ENCODE peak calls at places on chromosomes 12 and 14, in four cellular contexts. One of them, this sample, is unnamed.

GRCh38 chr12:632102-632696 is 31.0 kb downstream of the NINJ2 start:
- DNase-seq in dorsolateral prefrontal cortex: no peak
- DNase-seq in cardiac fibroblast: peak
- DNase-seq in lower leg skin: no peak
- DNase-seq in this sample: no peak

GRCh38 chr12:96879301-96879700 is 27.8 kb upstream of the NEDD1 start:
- DNase-seq in dorsolateral prefrontal cortex: no peak
- DNase-seq in cardiac fibroblast: no peak
- DNase-seq in lower leg skin: no peak
- DNase-seq in this sample: no peak

GRCh38 chr12:45050751-45051489 is at the start of gene DBX2:
- DNase-seq in dorsolateral prefrontal cortex: no peak
- DNase-seq in cardiac fibroblast: peak
- DNase-seq in lower leg skin: no peak
- DNase-seq in this sample: peak

GRCh38 chr12:102880783-102881182 is 36.3 kb downstream of the PAH start:
- DNase-seq in dorsolateral prefrontal cortex: no peak
- DNase-seq in cardiac fibroblast: no peak
- DNase-seq in lower leg skin: no peak
- DNase-seq in this sample: no peak

GRCh38 chr12:15584366-15585041 is 204.7 kb downstream of the EPS8 start:
- DNase-seq in dorsolateral prefrontal cortex: no peak
- DNase-seq in cardiac fibroblast: peak
- DNase-seq in lower leg skin: no peak
- DNase-seq in this sample: no peak

GRCh38 chr14:90455100-90455571 is 58.3 kb downstream of the CALM1 start:
- DNase-seq in dorsolateral prefrontal cortex: no peak
- DNase-seq in cardiac fibroblast: no peak
- DNase-seq in lower leg skin: peak
- DNase-seq in this sample: no peak

GRCh38 chr12:53049582-53050318 is at the start of gene TNS2:
- DNase-seq in dorsolateral prefrontal cortex: no peak
- DNase-seq in cardiac fibroblast: peak
- DNase-seq in lower leg skin: peak
- DNase-seq in this sample: no peak

GRCh38 chr12:47818701-47819543 is 781 bp downstream of the HDAC7 start:
- DNase-seq in dorsolateral prefrontal cortex: peak
- DNase-seq in cardiac fibroblast: peak
- DNase-seq in lower leg skin: peak
- DNase-seq in this sample: peak

GRCh38 chr14:63654346-63654745 is 12.7 kb upstream of the WDR89 start:
- DNase-seq in dorsolateral prefrontal cortex: no peak
- DNase-seq in cardiac fibroblast: no peak
- DNase-seq in lower leg skin: no peak
- DNase-seq in this sample: no peak

GRCh38 chr14:78153069-78153351 is 17.2 kb upstream of the NRXN3 start:
- DNase-seq in dorsolateral prefrontal cortex: no peak
- DNase-seq in cardiac fibroblast: peak
- DNase-seq in lower leg skin: no peak
- DNase-seq in this sample: no peak

GRCh38 chr12:84502180-84502857 is 410.3 kb downstream of the SLC6A15 start:
- DNase-seq in dorsolateral prefrontal cortex: no peak
- DNase-seq in cardiac fibroblast: no peak
- DNase-seq in lower leg skin: no peak
- DNase-seq in this sample: no peak

GRCh38 chr12:53219116-53219955 is 12.3 kb upstream of the ITGB7 start:
- DNase-seq in dorsolateral prefrontal cortex: no peak
- DNase-seq in cardiac fibroblast: peak
- DNase-seq in lower leg skin: no peak
- DNase-seq in this sample: no peak

GRCh38 chr12:20822415-20822814 is 11.9 kb downstream of the SLCO1B3 start:
- DNase-seq in dorsolateral prefrontal cortex: no peak
- DNase-seq in cardiac fibroblast: no peak
- DNase-seq in lower leg skin: no peak
- DNase-seq in this sample: no peak

GRCh38 chr12:2052861-2053674 is at the start of gene CACNA1C:
- DNase-seq in dorsolateral prefrontal cortex: peak
- DNase-seq in cardiac fibroblast: peak
- DNase-seq in lower leg skin: peak
- DNase-seq in this sample: peak

GRCh38 chr12:51484119-51484518 is 59.5 kb downstream of the SLC4A8 start:
- DNase-seq in dorsolateral prefrontal cortex: no peak
- DNase-seq in cardiac fibroblast: no peak
- DNase-seq in lower leg skin: no peak
- DNase-seq in this sample: no peak

GRCh38 chr12:45732936-45733335 is 3.4 kb downstream of the ARID2 start:
- DNase-seq in dorsolateral prefrontal cortex: no peak
- DNase-seq in cardiac fibroblast: peak
- DNase-seq in lower leg skin: no peak
- DNase-seq in this sample: no peak

GRCh38 chr12:115467531-115467930 is 783.6 kb upstream of the TBX3 start:
- DNase-seq in dorsolateral prefrontal cortex: no peak
- DNase-seq in cardiac fibroblast: no peak
- DNase-seq in lower leg skin: no peak
- DNase-seq in this sample: no peak

GRCh38 chr12:115470977-115471376 is 787.0 kb upstream of the TBX3 start:
- DNase-seq in dorsolateral prefrontal cortex: no peak
- DNase-seq in cardiac fibroblast: no peak
- DNase-seq in lower leg skin: no peak
- DNase-seq in this sample: no peak

GRCh38 chr12:115466076-115466475 is 782.1 kb upstream of the TBX3 start:
- DNase-seq in dorsolateral prefrontal cortex: no peak
- DNase-seq in cardiac fibroblast: no peak
- DNase-seq in lower leg skin: no peak
- DNase-seq in this sample: no peak

GRCh38 chr12:115470526-115470925 is 786.6 kb upstream of the TBX3 start:
- DNase-seq in dorsolateral prefrontal cortex: no peak
- DNase-seq in cardiac fibroblast: no peak
- DNase-seq in lower leg skin: no peak
- DNase-seq in this sample: no peak

GRCh38 chr12:115468087-115468510 is 784.1 kb upstream of the TBX3 start:
- DNase-seq in dorsolateral prefrontal cortex: no peak
- DNase-seq in cardiac fibroblast: peak
- DNase-seq in lower leg skin: no peak
- DNase-seq in this sample: no peak
- TF ChIP-seq CTCF in dorsolateral prefrontal cortex: no peak
- TF ChIP-seq CTCF in cardiac fibroblast: peak
- TF ChIP-seq CTCF in lower leg skin: no peak
- TF ChIP-seq CTCF in this sample: peak

DNA sequence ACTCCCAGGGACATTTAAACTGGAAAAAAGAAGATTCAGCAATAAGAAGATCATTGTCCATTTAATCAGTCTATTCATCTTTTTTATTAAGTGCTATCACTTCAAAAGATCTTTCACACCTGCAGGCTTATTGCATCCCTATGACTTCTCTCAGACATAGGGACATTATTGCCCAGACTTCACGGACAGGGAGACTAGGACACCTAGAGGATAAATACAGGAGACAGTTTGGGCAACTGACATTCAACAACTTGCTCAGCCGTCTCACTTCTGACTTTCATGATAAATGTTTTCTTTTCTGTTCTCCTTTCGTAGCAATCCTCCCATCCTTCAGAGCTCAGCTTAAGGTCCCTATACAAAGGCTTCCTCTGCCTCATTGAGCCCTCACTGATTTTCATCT is 84.3 kb downstream of the TMEM30B start:
- DNase-seq in dorsolateral prefrontal cortex: no peak
- DNase-seq in cardiac fibroblast: peak
- DNase-seq in lower leg skin: no peak
- DNase-seq in this sample: no peak
- TF ChIP-seq CTCF in dorsolateral prefrontal cortex: no peak
- TF ChIP-seq CTCF in cardiac fibroblast: no peak
- TF ChIP-seq CTCF in lower leg skin: no peak
- TF ChIP-seq CTCF in this sample: no peak

GRCh38 chr14:75301666-75302325 is 23.2 kb downstream of the FOS start:
- DNase-seq in dorsolateral prefrontal cortex: no peak
- DNase-seq in cardiac fibroblast: peak
- DNase-seq in lower leg skin: peak
- DNase-seq in this sample: no peak

GRCh38 chr14:75310295-75311059 is 31.8 kb downstream of the FOS start:
- DNase-seq in dorsolateral prefrontal cortex: peak
- DNase-seq in cardiac fibroblast: peak
- DNase-seq in lower leg skin: peak
- DNase-seq in this sample: peak

GRCh38 chr14:75307700-75308379 is 29.2 kb downstream of the FOS start:
- DNase-seq in dorsolateral prefrontal cortex: peak
- DNase-seq in cardiac fibroblast: peak
- DNase-seq in lower leg skin: peak
- DNase-seq in this sample: peak

GRCh38 chr14:75303415-75303814 is 24.8 kb downstream of the FOS start:
- DNase-seq in dorsolateral prefrontal cortex: peak
- DNase-seq in cardiac fibroblast: peak
- DNase-seq in lower leg skin: peak
- DNase-seq in this sample: peak

GRCh38 chr14:75306917-75307699 is 28.5 kb downstream of the FOS start:
- DNase-seq in dorsolateral prefrontal cortex: no peak
- DNase-seq in cardiac fibroblast: peak
- DNase-seq in lower leg skin: no peak
- DNase-seq in this sample: no peak
- TF ChIP-seq CTCF in dorsolateral prefrontal cortex: peak
- TF ChIP-seq CTCF in cardiac fibroblast: peak
- TF ChIP-seq CTCF in lower leg skin: no peak
- TF ChIP-seq CTCF in this sample: peak

GRCh38 chr12:39365364-39366001 is 77.4 kb downstream of the KIF21A start:
- DNase-seq in dorsolateral prefrontal cortex: no peak
- DNase-seq in cardiac fibroblast: peak
- DNase-seq in lower leg skin: no peak
- DNase-seq in this sample: no peak
- TF ChIP-seq CTCF in dorsolateral prefrontal cortex: peak
- TF ChIP-seq CTCF in cardiac fibroblast: no peak
- TF ChIP-seq CTCF in lower leg skin: no peak
- TF ChIP-seq CTCF in this sample: peak

DNA sequence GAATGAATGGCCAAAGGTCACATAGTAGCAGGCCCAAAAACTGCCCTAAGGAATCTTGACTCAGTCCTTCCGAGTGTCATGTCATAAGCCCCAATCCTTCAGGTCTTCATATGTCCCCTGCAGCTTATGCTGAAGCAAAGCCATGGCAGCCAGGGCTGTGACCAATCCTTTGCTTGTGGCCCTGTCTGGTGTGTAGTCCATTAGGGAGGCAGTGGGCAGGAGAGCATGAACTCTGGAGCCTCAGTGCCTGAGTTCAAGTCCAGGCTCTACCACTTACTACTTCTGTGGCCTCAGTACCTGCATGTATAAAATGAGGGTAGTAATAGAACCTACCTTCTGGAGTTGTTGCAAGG is 20.3 kb downstream of the PLEKHG3 start:
- DNase-seq in dorsolateral prefrontal cortex: no peak
- DNase-seq in cardiac fibroblast: no peak
- DNase-seq in lower leg skin: peak
- DNase-seq in this sample: no peak
- TF ChIP-seq CTCF in dorsolateral prefrontal cortex: no peak
- TF ChIP-seq CTCF in cardiac fibroblast: no peak
- TF ChIP-seq CTCF in lower leg skin: no peak
- TF ChIP-seq CTCF in this sample: no peak

DNA sequence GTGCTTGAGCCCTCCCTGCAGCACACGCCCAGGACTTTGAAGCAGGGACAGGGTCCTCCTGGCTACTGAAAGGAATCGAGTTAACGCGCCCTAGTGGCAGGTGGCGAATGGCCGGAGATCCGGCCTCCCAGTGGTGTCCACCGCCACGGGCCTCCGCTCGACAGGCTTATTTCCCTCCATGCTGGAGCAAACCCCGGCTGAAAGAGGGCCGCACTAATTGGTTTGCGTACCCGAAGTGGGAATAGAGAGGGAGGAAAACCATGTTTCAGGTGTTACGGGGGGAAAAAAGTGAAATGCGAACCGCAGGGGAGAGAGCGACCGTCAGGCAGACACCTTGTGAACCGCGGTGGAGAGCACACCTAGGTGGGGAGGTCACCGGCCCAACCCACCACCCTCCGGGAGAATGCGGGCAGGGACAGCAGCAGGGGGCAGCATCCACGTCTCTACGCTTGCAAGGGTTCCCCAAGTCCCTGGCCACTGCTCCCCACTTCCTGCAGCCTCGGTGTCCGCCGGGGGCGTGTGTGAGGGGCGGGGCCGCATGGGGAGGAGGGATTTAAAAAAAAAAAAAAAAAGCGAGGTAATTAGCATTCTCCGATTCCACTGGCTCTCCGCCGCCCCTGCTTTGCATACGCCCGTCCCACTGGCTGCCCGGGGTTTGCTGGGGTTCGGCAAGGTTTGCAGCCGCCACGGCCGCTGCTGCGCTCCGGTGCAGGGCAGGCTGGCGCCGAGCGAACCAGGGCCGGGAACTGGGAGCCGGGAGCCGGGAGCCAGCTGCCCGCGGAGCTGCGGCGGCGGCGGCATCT is 224.6 kb upstream of the CRY1 start:
- DNase-seq in dorsolateral prefrontal cortex: peak
- DNase-seq in cardiac fibroblast: peak
- DNase-seq in lower leg skin: peak
- DNase-seq in this sample: peak
- TF ChIP-seq CTCF in dorsolateral prefrontal cortex: no peak
- TF ChIP-seq CTCF in cardiac fibroblast: peak
- TF ChIP-seq CTCF in lower leg skin: no peak
- TF ChIP-seq CTCF in this sample: peak

GRCh38 chr14:22118894-22119477 is 445.4 kb upstream of the OR4E1 start:
- DNase-seq in dorsolateral prefrontal cortex: no peak
- DNase-seq in cardiac fibroblast: no peak
- DNase-seq in lower leg skin: no peak
- DNase-seq in this sample: no peak

GRCh38 chr14:22124071-22124613 is 450.5 kb upstream of the OR4E1 start:
- DNase-seq in dorsolateral prefrontal cortex: no peak
- DNase-seq in cardiac fibroblast: no peak
- DNase-seq in lower leg skin: no peak
- DNase-seq in this sample: no peak

GRCh38 chr14:22123188-22123560 is 449.6 kb upstream of the OR4E1 start:
- DNase-seq in dorsolateral prefrontal cortex: no peak
- DNase-seq in cardiac fibroblast: no peak
- DNase-seq in lower leg skin: no peak
- DNase-seq in this sample: no peak

GRCh38 chr14:22122227-22123187 is 448.9 kb upstream of the OR4E1 start:
- DNase-seq in dorsolateral prefrontal cortex: no peak
- DNase-seq in cardiac fibroblast: no peak
- DNase-seq in lower leg skin: no peak
- DNase-seq in this sample: no peak
- TF ChIP-seq CTCF in dorsolateral prefrontal cortex: no peak
- TF ChIP-seq CTCF in cardiac fibroblast: no peak
- TF ChIP-seq CTCF in lower leg skin: no peak
- TF ChIP-seq CTCF in this sample: peak

GRCh38 chr12:113359939-113360748 is 1.8 kb downstream of the PLBD2 start:
- DNase-seq in dorsolateral prefrontal cortex: no peak
- DNase-seq in cardiac fibroblast: peak
- DNase-seq in lower leg skin: no peak
- DNase-seq in this sample: no peak
- TF ChIP-seq CTCF in dorsolateral prefrontal cortex: no peak
- TF ChIP-seq CTCF in cardiac fibroblast: peak
- TF ChIP-seq CTCF in lower leg skin: no peak
- TF ChIP-seq CTCF in this sample: peak

GRCh38 chr12:81797100-81797499 is 38.0 kb upstream of the PPFIA2 start:
- DNase-seq in dorsolateral prefrontal cortex: no peak
- DNase-seq in cardiac fibroblast: peak
- DNase-seq in lower leg skin: no peak
- DNase-seq in this sample: no peak
- TF ChIP-seq CTCF in dorsolateral prefrontal cortex: peak
- TF ChIP-seq CTCF in cardiac fibroblast: peak
- TF ChIP-seq CTCF in lower leg skin: no peak
- TF ChIP-seq CTCF in this sample: peak